ENCODE peak calls at places on chromosomes 6 and 20, in ten cellular contexts. V is H1, E is HepG2, H is adrenal gland, M is spleen, S is breast epithelium, D is IMR-90, B is body of pancreas, Y is endothelial cell of umbilical vein, K is ovary. J is an unnamed sample.

GRCh38 chr6:111607279-111607678 is 1.6 kb upstream of the TRAF3IP2 start:
- DNase-seq in V (no peak), B (no peak), H (no peak), Y (no peak), M (no peak), E (no peak), K (no peak), D (no peak), S (no peak), J (no peak)

GRCh38 chr6:79544939-79545450 is 7.8 kb upstream of the LCA5 start:
- DNase-seq in M (no peak), S (peak), H (peak), E (peak), Y (peak), K (peak), D (peak), V (peak), B (peak), J (peak)

GRCh38 chr6:131101911-131102680 is 33.2 kb upstream of the AKAP7 start:
- DNase-seq in E (no peak), K (no peak), S (no peak), D (peak), V (no peak), Y (peak), B (no peak), H (no peak), M (no peak), J (no peak)

GRCh38 chr6:108782231-108783041 is 65.8 kb upstream of the ARMC2 start:
- DNase-seq in H (peak), D (peak), E (peak), Y (peak), S (peak), K (peak), V (peak), B (peak), M (peak), J (peak)

GRCh38 chr6:111753573-111753972 is 119.7 kb downstream of the FYN start:
- DNase-seq in H (no peak), B (no peak), E (no peak), K (no peak), S (no peak), Y (no peak), V (no peak), M (no peak), D (no peak), J (no peak)

GRCh38 chr6:16999486-17000436 is 102.1 kb upstream of the STMND1 start:
- DNase-seq in V (no peak), M (no peak), H (no peak), Y (no peak), S (no peak), D (peak), E (no peak), K (no peak), B (no peak), J (no peak)

GRCh38 chr20:34322267-34323105 is 19.3 kb upstream of the AHCY start:
- DNase-seq in D (no peak), M (no peak), B (no peak), Y (no peak), V (no peak), S (no peak), K (no peak), H (no peak), E (no peak), J (no peak)

GRCh38 chr20:44526129-44526528 is 4.3 kb upstream of the SERINC3 start:
- DNase-seq in D (peak), S (no peak), M (no peak), Y (peak), H (no peak), E (peak), K (no peak), V (no peak), B (no peak), J (no peak)

GRCh38 chr6:26270121-26270861 is 94.7 kb upstream of the BTN3A2 start:
- DNase-seq in D (no peak), S (no peak), H (no peak), V (no peak), K (no peak), Y (no peak), M (no peak), B (no peak), E (no peak), J (no peak)

GRCh38 chr6:5190467-5190866 is 70.3 kb downstream of the LYRM4 start:
- DNase-seq in E (peak), M (no peak), H (peak), B (no peak), Y (peak), D (peak), S (no peak), K (no peak), V (no peak), J (no peak)

GRCh38 chr20:37066168-37066567 is 29.6 kb downstream of the RBL1 start:
- DNase-seq in E (no peak), Y (no peak), D (no peak), H (no peak), M (no peak), B (no peak), V (no peak), S (no peak), K (no peak), J (no peak)

GRCh38 chr20:61918548-61918947 is 147.1 kb downstream of the TAF4 start:
- DNase-seq in K (no peak), E (no peak), M (no peak), H (no peak), V (no peak), B (no peak), D (no peak), Y (no peak), S (no peak), J (no peak)
- TF ChIP-seq CTCF in K (no peak), E (peak), M (no peak), H (no peak), V (peak), B (no peak), D (no peak), Y (no peak), S (no peak), J (no peak)

GRCh38 chr20:25390538-25391528 is at the start of gene ABHD12:
- DNase-seq in H (peak), K (peak), D (peak), Y (peak), M (peak), E (peak), B (peak), V (peak), S (peak), J (peak)
- TF ChIP-seq POLR2A in H (peak), K (peak), D (peak), Y (peak), M (peak), E (peak), B (peak), V (peak), S (no peak), J (peak)

GRCh38 chr6:18389479-18389878 is 2.3 kb downstream of the RNF144B start:
- DNase-seq in D (peak), V (no peak), B (no peak), E (no peak), S (no peak), Y (peak), H (no peak), K (no peak), M (no peak), J (no peak)

GRCh38 chr6:18388252-18388651 is 1.1 kb downstream of the RNF144B start:
- DNase-seq in B (no peak), K (no peak), H (no peak), Y (peak), V (no peak), S (no peak), M (no peak), D (no peak), E (no peak), J (no peak)

GRCh38 chr6:18387061-18387721 is at the start of gene RNF144B:
- DNase-seq in M (peak), H (peak), D (peak), Y (peak), E (peak), B (peak), K (peak), V (peak), S (peak), J (peak)

GRCh38 chr6:18390476-18390875 is 3.3 kb downstream of the RNF144B start:
- DNase-seq in B (no peak), V (no peak), H (no peak), K (no peak), M (no peak), S (no peak), Y (no peak), E (no peak), D (no peak), J (no peak)

DNA sequence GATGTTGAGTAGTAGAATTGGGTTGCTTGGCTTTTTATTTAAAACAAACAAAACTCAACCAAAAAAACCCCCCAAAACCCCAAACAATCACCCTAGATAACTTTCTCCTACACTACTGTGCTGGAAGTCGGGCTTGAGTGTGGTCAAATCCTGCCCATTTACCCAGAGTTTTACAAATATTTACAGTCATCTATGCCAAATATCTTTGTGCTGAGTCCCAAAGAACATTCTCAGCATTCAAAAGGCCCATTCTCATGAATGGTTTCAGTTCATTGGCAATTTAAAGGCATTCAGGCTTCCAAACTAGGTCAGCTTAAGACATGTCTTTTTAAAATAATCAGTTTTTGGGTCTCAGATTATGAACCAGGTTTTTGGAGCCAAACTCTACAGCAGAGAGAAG is 1.8 kb downstream of the RNF144B start:
- DNase-seq in H (no peak), K (no peak), D (peak), B (no peak), M (no peak), Y (peak), V (no peak), S (no peak), E (peak), J (no peak)
- H3K27ac ChIP-seq in H (no peak), K (no peak), D (no peak), B (peak), M (peak), Y (peak), V (no peak), S (peak), E (peak), J (peak)

GRCh38 chr6:83417880-83418663 is 12.8 kb downstream of the ME1 start:
- DNase-seq in Y (peak), V (no peak), D (peak), H (no peak), B (no peak), S (no peak), E (peak), M (no peak), K (no peak), J (no peak)
- TF ChIP-seq CTCF in Y (peak), V (peak), D (peak), H (peak), B (peak), S (peak), E (peak), M (no peak), K (peak), J (peak)

GRCh38 chr6:96301023-96301422 is 220.6 kb upstream of the UFL1 start:
- DNase-seq in S (no peak), M (no peak), V (no peak), E (peak), H (no peak), Y (no peak), B (no peak), K (no peak), D (no peak), J (no peak)
- TF ChIP-seq POLR2A in S (no peak), M (no peak), V (no peak), E (no peak), H (no peak), Y (no peak), B (no peak), K (no peak), D (no peak), J (no peak)

GRCh38 chr6:75290136-75290535 is 5.5 kb upstream of the TMEM30A start:
- DNase-seq in V (no peak), M (no peak), B (no peak), E (no peak), K (no peak), Y (no peak), S (no peak), D (no peak), H (no peak), J (no peak)
- H3K27ac ChIP-seq in V (no peak), M (no peak), B (peak), E (no peak), K (no peak), Y (no peak), S (peak), D (no peak), H (no peak), J (no peak)

GRCh38 chr20:977021-977420 is 25.1 kb downstream of the RSPO4 start:
- DNase-seq in M (no peak), S (no peak), Y (no peak), D (no peak), B (no peak), H (no peak), K (no peak), E (no peak), V (no peak), J (no peak)

GRCh38 chr20:976033-976432 is 26.1 kb downstream of the RSPO4 start:
- DNase-seq in Y (no peak), S (no peak), M (no peak), B (no peak), E (no peak), H (no peak), V (no peak), K (no peak), D (no peak), J (no peak)

GRCh38 chr20:969868-970267 is 32.2 kb downstream of the RSPO4 start:
- DNase-seq in E (no peak), S (no peak), D (no peak), K (no peak), M (no peak), B (no peak), Y (no peak), H (no peak), V (no peak), J (no peak)

GRCh38 chr20:972256-972655 is 29.9 kb downstream of the RSPO4 start:
- DNase-seq in K (no peak), D (no peak), E (no peak), V (no peak), H (no peak), M (no peak), S (no peak), Y (no peak), B (no peak), J (no peak)

GRCh38 chr20:973785-974194 is 28.3 kb downstream of the RSPO4 start:
- DNase-seq in B (no peak), V (no peak), D (peak), K (no peak), H (peak), S (no peak), M (no peak), E (peak), Y (no peak), J (no peak)
- TF ChIP-seq CTCF in B (peak), V (peak), D (peak), K (no peak), H (peak), S (no peak), M (peak), E (peak), Y (peak), J (no peak)

GRCh38 chr20:13008761-13009681 is at the start of gene SPTLC3:
- DNase-seq in H (peak), B (peak), K (peak), S (peak), D (peak), Y (peak), V (no peak), E (peak), M (no peak), J (no peak)
- TF ChIP-seq POLR2A in H (peak), B (peak), K (peak), S (no peak), D (no peak), Y (no peak), V (no peak), E (peak), M (no peak), J (no peak)

DNA sequence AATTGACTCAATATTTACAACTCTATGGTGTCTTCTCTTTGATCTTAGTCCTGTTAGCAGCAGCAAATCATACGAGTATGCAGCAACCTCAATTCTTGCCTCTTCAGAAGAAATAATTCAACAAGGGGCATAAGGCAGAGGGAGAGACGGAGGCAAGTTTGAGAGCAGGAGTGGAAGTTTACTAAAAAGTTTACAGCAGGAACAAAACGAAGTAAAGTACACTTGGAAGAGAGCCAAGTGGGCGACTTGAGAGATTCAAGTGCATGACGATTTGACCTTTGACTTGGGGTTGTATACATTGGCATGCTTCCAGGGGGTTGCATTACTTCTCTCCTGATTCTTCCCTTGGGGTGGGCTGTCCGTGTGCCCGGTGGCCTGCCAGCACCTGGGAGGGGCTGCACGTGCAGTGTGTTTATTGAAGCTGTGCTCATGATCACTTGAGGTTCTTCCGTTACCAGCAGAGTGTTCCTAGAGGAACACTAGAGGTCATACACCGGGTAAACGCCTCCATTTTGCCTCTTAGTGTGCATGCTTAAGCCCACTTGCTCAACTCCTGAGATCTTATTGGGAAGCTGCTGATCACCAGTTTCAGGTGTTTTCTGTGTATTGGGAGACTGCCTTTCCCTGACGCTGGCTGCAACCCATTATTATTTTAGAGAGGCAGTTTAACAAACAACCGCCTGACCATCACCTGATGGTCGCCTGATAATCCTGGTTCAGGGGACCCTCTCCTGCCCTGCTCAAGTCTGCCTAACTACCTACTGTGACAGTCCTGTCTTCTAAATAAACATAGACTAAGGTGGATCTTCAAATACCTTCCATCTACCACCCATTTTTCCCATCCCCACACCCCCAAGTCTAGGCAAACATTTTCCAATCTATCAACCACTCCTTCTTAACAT is 172.4 kb upstream of the MYLIP start:
- DNase-seq in S (no peak), V (no peak), B (no peak), E (peak), Y (peak), H (no peak), M (no peak), D (no peak), K (no peak), J (no peak)
- H3K27ac ChIP-seq in S (no peak), V (no peak), B (no peak), E (no peak), Y (no peak), H (no peak), M (no peak), D (no peak), K (no peak), J (no peak)